ENCODE peak calls at places on chromosomes 13 and 19, in six cellular contexts. L is ELF-1, P is EL, U is Right ventricle myocardium superior, I is HFFc6, N is astrocyte of the hippocampus. V is an unnamed sample.

GRCh38 chr19:13215572-13216380 is 65.6 kb downstream of the IER2 start:
- DNase-seq in L (peak; percentile 16), P (no peak), U (no peak), I (no peak), N (peak; percentile 40), V (no peak)

GRCh38 chr19:7554990-7555864 is 19.7 kb downstream of the PNPLA6 start:
- DNase-seq in L (peak; percentile 92), P (no peak), U (no peak), I (no peak), N (no peak), V (no peak)

GRCh38 chr13:44052843-44053607 is 173.3 kb downstream of the LACC1 start:
- DNase-seq in L (peak; percentile 75), P (peak; percentile 55), U (peak; percentile 44), I (peak; percentile 23), N (peak; percentile 81), V (no peak)

GRCh38 chr13:111510502-111511218 is 190.2 kb downstream of the TEX29 start:
- DNase-seq in L (no peak), P (no peak), U (no peak), I (no peak), N (no peak), V (no peak)

GRCh38 chr13:41231025-41231677 is 32.2 kb downstream of the MTRF1 start:
- DNase-seq in L (no peak), P (no peak), U (no peak), I (no peak), N (no peak), V (no peak)

GRCh38 chr13:80141114-80141849 is 199.6 kb downstream of the SPRY2 start:
- DNase-seq in L (no peak), P (peak; percentile 26), U (peak; percentile 71), I (peak; percentile 25), N (peak; percentile 93), V (no peak)

GRCh38 chr19:18756896-18757295 is 34.2 kb downstream of the COMP start:
- DNase-seq in L (peak; percentile 69), P (no peak), U (no peak), I (no peak), N (no peak), V (peak; percentile 77)

GRCh38 chr13:38090913-38091312 is 221.3 kb upstream of the TRPC4 start:
- DNase-seq in L (peak; percentile 4), P (no peak), U (no peak), I (no peak), N (no peak), V (no peak)

GRCh38 chr19:9650345-9650744 is 24.6 kb downstream of the ZNF562 start:
- DNase-seq in L (no peak), P (no peak), U (no peak), I (no peak), N (no peak), V (no peak)

GRCh38 chr19:35901854-35902661 is at the start of gene HCST:
- DNase-seq in L (no peak), P (peak; percentile 59), U (no peak), I (peak; percentile 46), N (no peak), V (no peak)

GRCh38 chr19:14023404-14024235 is 4.3 kb upstream of the RLN3 start:
- DNase-seq in L (peak; percentile 74), P (peak; percentile 39), U (peak; percentile 45), I (no peak), N (peak; percentile 50), V (no peak)

GRCh38 chr19:47227347-47228167 is 3.4 kb downstream of the BBC3 start:
- DNase-seq in L (peak; percentile 100), P (peak; percentile 98), U (peak; percentile 94), I (peak; percentile 89), N (peak; percentile 92), V (no peak)

GRCh38 chr13:48595330-48596127 is 58.2 kb upstream of the CYSLTR2 start:
- DNase-seq in L (peak; percentile 65), P (peak; percentile 62), U (peak; percentile 66), I (peak; percentile 59), N (peak; percentile 77), V (peak; percentile 4)